ENCODE peak calls at places on chromosomes 1 and 21, in seven cellular contexts. O, U, L, H, C, W and Q are unnamed samples.

GRCh38 chr1:184160236-184160635 is 108.7 kb downstream of the TSEN15 start:
- DNase-seq in O (no peak), U (no peak), L (no peak), H (no peak), C (peak), W (no peak), Q (no peak)

GRCh38 chr21:39141502-39141901 is 41.7 kb downstream of the PSMG1 start:
- DNase-seq in O (no peak), U (no peak), L (no peak), H (no peak), C (no peak), W (peak), Q (no peak)

GRCh38 chr1:87330954-87331318 is 2.3 kb downstream of the LMO4 start:
- DNase-seq in O (no peak), U (no peak), L (no peak), H (no peak), C (no peak), W (no peak), Q (no peak)

GRCh38 chr1:32759997-32760623 is 57.0 kb downstream of the YARS1 start:
- DNase-seq in O (no peak), U (no peak), L (no peak), H (no peak), C (no peak), W (no peak), Q (no peak)

GRCh38 chr1:237677979-237678378 is 212.7 kb downstream of the ZP4 start:
- DNase-seq in O (no peak), U (no peak), L (peak), H (no peak), C (no peak), W (peak), Q (no peak)

GRCh38 chr21:42021751-42022430 is 11.7 kb upstream of the ZBTB21 start:
- DNase-seq in O (no peak), U (no peak), L (no peak), H (no peak), C (no peak), W (peak), Q (no peak)

GRCh38 chr1:21956720-21957552 is 19.8 kb upstream of the HSPG2 start:
- DNase-seq in O (no peak), U (no peak), L (no peak), H (peak), C (peak), W (peak), Q (no peak)

GRCh38 chr1:33306561-33307493 is 14.1 kb downstream of the A3GALT2 start:
- DNase-seq in O (no peak), U (no peak), L (no peak), H (no peak), C (no peak), W (no peak), Q (no peak)

GRCh38 chr21:44509539-44509938 is 30.5 kb downstream of the KRTAP10-1 start:
- DNase-seq in O (no peak), U (no peak), L (no peak), H (no peak), C (no peak), W (no peak), Q (no peak)

GRCh38 chr1:18823438-18823837 is 36.0 kb downstream of the TAS1R2 start:
- DNase-seq in O (no peak), U (no peak), L (no peak), H (no peak), C (no peak), W (no peak), Q (no peak)

GRCh38 chr1:188514917-188515316 is 1686.2 kb downstream of the PLA2G4A start:
- DNase-seq in O (no peak), U (no peak), L (peak), H (no peak), C (no peak), W (no peak), Q (no peak)

GRCh38 chr1:243882276-243882675 is 32.2 kb upstream of the AKT3 start:
- DNase-seq in O (no peak), U (no peak), L (no peak), H (no peak), C (no peak), W (no peak), Q (no peak)

GRCh38 chr1:186682721-186683120 is 2.5 kb upstream of the PTGS2 start:
- DNase-seq in O (no peak), U (no peak), L (peak), H (no peak), C (no peak), W (no peak), Q (no peak)

GRCh38 chr21:17397703-17398102 is 115.1 kb upstream of the CXADR start:
- DNase-seq in O (no peak), U (no peak), L (no peak), H (no peak), C (no peak), W (no peak), Q (no peak)

GRCh38 chr1:167964646-167965045 is 27.8 kb upstream of the MPC2 start:
- DNase-seq in O (no peak), U (no peak), L (no peak), H (no peak), C (no peak), W (no peak), Q (no peak)